ENCODE peak calls at places on chromosomes 1 and 21, in nine cellular contexts. B is brain microvascular endothelial cell, Y is fibroblast of mammary gland, V is fibroblast of lung, J is choroid plexus epithelial cell, P is coronary artery, W is RWPE1, C is uterus, M is PC-9. L is an unnamed sample.

GRCh38 chr1:25548601-25549000 is 5.2 kb downstream of the LDLRAP1 start:
- DNase-seq in P (no peak), W (no peak), J (no peak), C (no peak), B (no peak), Y (no peak), V (no peak), M (no peak), L (no peak)

GRCh38 chr1:61605607-61606321 is 119.2 kb downstream of the TM2D1 start:
- DNase-seq in J (peak), M (no peak), P (no peak), B (peak), Y (peak), V (no peak), C (no peak), W (peak), L (peak)

GRCh38 chr1:55185832-55186231 is 29.3 kb downstream of the USP24 start:
- DNase-seq in M (no peak), Y (no peak), V (no peak), W (no peak), B (no peak), C (no peak), P (no peak), J (no peak), L (no peak)

GRCh38 chr1:161994153-161994814 is 29.4 kb downstream of the OLFML2B start:
- DNase-seq in B (no peak), W (no peak), Y (peak), C (peak), J (no peak), M (no peak), V (peak), P (no peak), L (peak)

GRCh38 chr1:57470028-57470427 is 46.2 kb upstream of the DAB1 start:
- DNase-seq in P (no peak), J (peak), B (peak), W (no peak), C (no peak), Y (peak), M (no peak), V (peak), L (peak)

GRCh38 chr1:198678901-198679329 is 40.1 kb downstream of the PTPRC start:
- DNase-seq in W (no peak), M (no peak), V (no peak), B (no peak), C (no peak), P (no peak), J (no peak), Y (no peak), L (no peak)

GRCh38 chr1:101995984-101996731 is 568 bp downstream of the OLFM3 start:
- DNase-seq in W (no peak), B (no peak), J (no peak), P (no peak), C (no peak), V (no peak), M (no peak), Y (no peak), L (no peak)

GRCh38 chr21:31218830-31219608 is 125.0 kb downstream of the TIAM1 start:
- DNase-seq in V (peak), J (peak), C (peak), M (peak), W (peak), P (peak), B (no peak), Y (peak), L (peak)

GRCh38 chr1:66197785-66198184 is 336.2 kb upstream of the SGIP1 start:
- DNase-seq in B (no peak), M (no peak), W (no peak), V (no peak), C (no peak), Y (no peak), P (no peak), J (peak), L (peak)

GRCh38 chr1:2611034-2611501 is 21.7 kb downstream of the MMEL1 start:
- DNase-seq in B (no peak), W (peak), M (no peak), C (no peak), Y (no peak), P (peak), J (peak), V (peak), L (no peak)

GRCh38 chr21:38917045-38917774 is 111.5 kb downstream of the ETS2 start:
- DNase-seq in V (no peak), Y (no peak), J (no peak), P (no peak), M (no peak), C (no peak), B (no peak), W (no peak), L (no peak)

GRCh38 chr1:65147424-65148177 is 402 bp upstream of the AK4 start:
- DNase-seq in B (no peak), M (peak), P (no peak), V (no peak), J (peak), Y (peak), C (peak), W (peak), L (no peak)

GRCh38 chr1:58763214-58763613 is 20.6 kb downstream of the JUN start:
- DNase-seq in B (peak), P (no peak), W (no peak), C (no peak), V (peak), J (peak), M (no peak), Y (peak), L (peak)

GRCh38 chr1:86521522-86521891 is 25.4 kb upstream of the CLCA4 start:
- DNase-seq in M (no peak), J (no peak), B (no peak), W (no peak), C (no peak), V (no peak), P (no peak), Y (no peak), L (no peak)

GRCh38 chr1:86517336-86517735 is 29.5 kb upstream of the CLCA4 start:
- DNase-seq in B (no peak), J (no peak), M (peak), P (no peak), V (no peak), W (peak), C (no peak), Y (no peak), L (no peak)

GRCh38 chr1:86520789-86521521 is 25.9 kb upstream of the CLCA4 start:
- DNase-seq in B (no peak), V (no peak), W (no peak), Y (no peak), C (no peak), J (no peak), M (no peak), P (no peak), L (no peak)

GRCh38 chr1:86516366-86516765 is 30.5 kb upstream of the CLCA4 start:
- DNase-seq in P (no peak), W (no peak), J (peak), B (no peak), Y (peak), M (no peak), V (no peak), C (no peak), L (no peak)

GRCh38 chr1:86515597-86515996 is 31.3 kb upstream of the CLCA4 start:
- DNase-seq in V (peak), B (no peak), M (peak), J (peak), Y (peak), C (no peak), P (no peak), W (peak), L (no peak)
- TF ChIP-seq CTCF in V (peak), B (peak), M (peak), J (peak), Y (peak), C (no peak), P (no peak), W (no peak), L (peak)

GRCh38 chr1:159250817-159251216 is 46.1 kb downstream of the ACKR1 start:
- DNase-seq in B (no peak), P (no peak), Y (no peak), M (no peak), J (no peak), W (no peak), V (no peak), C (no peak), L (no peak)
- TF ChIP-seq CTCF in B (no peak), P (no peak), Y (peak), M (no peak), J (no peak), W (no peak), V (no peak), C (no peak), L (no peak)

GRCh38 chr21:34202553-34203332 is 129.4 kb downstream of the MRPS6 start:
- DNase-seq in J (peak), W (no peak), B (no peak), V (peak), M (no peak), P (no peak), Y (no peak), C (peak), L (no peak)

GRCh38 chr21:34201441-34201838 is 128.1 kb downstream of the MRPS6 start:
- DNase-seq in W (no peak), C (no peak), B (no peak), V (no peak), J (no peak), P (no peak), M (no peak), Y (no peak), L (no peak)

GRCh38 chr21:34200288-34200905 is 127.0 kb downstream of the MRPS6 start:
- DNase-seq in J (peak), Y (peak), C (no peak), M (no peak), V (peak), W (no peak), P (no peak), B (no peak), L (no peak)

GRCh38 chr21:34199121-34199910 is 125.9 kb downstream of the MRPS6 start:
- DNase-seq in V (no peak), P (no peak), Y (no peak), M (no peak), C (no peak), B (no peak), W (no peak), J (peak), L (no peak)

GRCh38 chr21:34201001-34201400 is 127.6 kb downstream of the MRPS6 start:
- DNase-seq in V (no peak), P (no peak), J (no peak), C (no peak), B (no peak), Y (no peak), W (no peak), M (no peak), L (no peak)
- TF ChIP-seq CTCF in V (no peak), P (no peak), J (no peak), C (no peak), B (no peak), Y (no peak), W (no peak), M (no peak), L (no peak)

GRCh38 chr1:214609692-214610091 is 6.7 kb downstream of the CENPF start:
- DNase-seq in C (no peak), V (no peak), P (no peak), J (no peak), B (no peak), Y (no peak), M (no peak), W (no peak), L (no peak)

GRCh38 chr1:214615871-214616270 is 12.9 kb downstream of the CENPF start:
- DNase-seq in M (no peak), V (peak), B (no peak), C (no peak), P (no peak), W (no peak), J (peak), Y (peak), L (peak)

GRCh38 chr1:214617843-214618242 is 14.8 kb downstream of the CENPF start:
- DNase-seq in B (no peak), W (no peak), J (no peak), Y (no peak), C (no peak), M (no peak), P (no peak), V (no peak), L (no peak)

GRCh38 chr1:214617246-214617645 is 14.3 kb downstream of the CENPF start:
- DNase-seq in C (no peak), J (no peak), P (no peak), M (no peak), W (no peak), B (no peak), V (no peak), Y (no peak), L (no peak)

GRCh38 chr1:214615111-214615510 is 12.1 kb downstream of the CENPF start:
- DNase-seq in M (peak), W (peak), P (no peak), C (no peak), Y (peak), V (peak), B (no peak), J (no peak), L (peak)
- TF ChIP-seq CTCF in M (no peak), W (no peak), P (no peak), C (no peak), Y (no peak), V (no peak), B (no peak), J (no peak), L (no peak)

GRCh38 chr1:83990734-83991133 is 8.2 kb downstream of the TTLL7 start:
- DNase-seq in V (no peak), Y (no peak), P (no peak), M (no peak), C (no peak), J (peak), W (no peak), B (no peak), L (no peak)
- TF ChIP-seq CTCF in V (no peak), Y (no peak), P (no peak), M (peak), C (no peak), J (peak), W (no peak), B (no peak), L (no peak)

DNA sequence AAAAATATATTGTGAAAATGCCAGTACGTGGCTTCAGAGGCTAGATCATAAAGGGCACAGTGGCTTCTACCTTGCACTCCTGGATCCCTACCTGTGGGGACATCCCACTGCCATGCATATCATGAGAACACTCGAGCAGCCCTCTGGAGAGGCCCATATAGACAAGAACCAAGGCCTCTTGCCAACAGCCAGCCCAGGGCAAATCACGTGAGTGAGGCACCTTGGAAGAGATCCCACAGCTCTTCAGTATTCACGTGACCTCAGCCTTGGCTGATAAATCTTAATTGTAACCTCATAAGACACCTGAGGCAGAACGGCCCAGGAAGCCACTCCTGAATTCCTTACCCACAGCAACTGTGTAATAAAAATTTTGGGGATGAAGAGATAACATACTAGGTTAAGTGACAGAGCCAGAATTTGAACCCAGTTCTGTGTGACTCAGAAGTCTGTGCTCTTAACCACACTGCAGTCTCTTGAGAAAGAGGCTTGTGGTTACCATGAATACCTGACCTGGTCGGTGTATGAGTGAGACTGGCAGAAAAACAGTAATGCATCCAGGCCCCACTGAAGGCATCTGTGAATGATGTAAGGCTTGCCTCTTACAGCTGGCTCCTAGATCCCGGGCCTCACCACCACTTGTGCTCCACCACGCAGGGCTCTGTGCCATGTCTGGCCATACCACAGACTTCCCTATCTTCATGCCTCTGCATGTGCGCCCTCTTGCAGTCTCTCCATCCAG is 6.9 kb upstream of the A3GALT2 start:
- DNase-seq in C (peak), J (peak), W (peak), P (no peak), M (peak), V (peak), Y (peak), B (peak), L (peak)
- TF ChIP-seq CTCF in C (no peak), J (peak), W (no peak), P (no peak), M (no peak), V (peak), Y (peak), B (peak), L (no peak)

L was measured in astrocyte.